ENCODE peak calls at places on chromosomes 13 and 19, in seven cellular contexts. Z is A549, B is Panc1, M is sigmoid colon, A is breast epithelium, S is cardiac muscle cell, C is lower lobe of right lung. I is an unnamed sample.
A peak's percentile ranks its signal among the peaks of the same experiment; 100 is the strongest.

GRCh38 chr13:114130708-114131580 is 1.5 kb downstream of the RASA3 start:
- DNase-seq in Z (peak; percentile 18), B (no peak), M (peak; percentile 81), A (no peak), S (peak; percentile 57), C (peak; percentile 57), I (peak; percentile 79)

GRCh38 chr13:70407486-70407885 is 299.2 kb upstream of the KLHL1 start:
- DNase-seq in Z (no peak), B (no peak), M (no peak), A (no peak), S (no peak), C (no peak), I (no peak)

GRCh38 chr13:75802161-75802560 is 166.0 kb downstream of the LMO7 start:
- DNase-seq in Z (no peak), B (no peak), M (no peak), A (no peak), S (no peak), C (no peak), I (no peak)

GRCh38 chr19:34556500-34556899 is 74.9 kb downstream of the WTIP start:
- DNase-seq in Z (peak; percentile 27), B (no peak), M (no peak), A (no peak), S (peak; percentile 10), C (no peak), I (no peak)

GRCh38 chr13:86464193-86464592 is 665.0 kb upstream of the SLITRK6 start:
- DNase-seq in Z (peak; percentile 4), B (no peak), M (no peak), A (no peak), S (no peak), C (no peak), I (no peak)

GRCh38 chr13:72284791-72285190 is 417.8 kb upstream of the DACH1 start:
- DNase-seq in Z (no peak), B (no peak), M (no peak), A (no peak), S (no peak), C (no peak), I (no peak)

GRCh38 chr13:91346848-91347211 is 657 bp upstream of the MIR17HG start:
- DNase-seq in Z (peak; percentile 18), B (no peak), M (no peak), A (no peak), S (peak; percentile 45), C (no peak), I (no peak)

GRCh38 chr19:12647490-12648071 is 19.0 kb downstream of the MAN2B1 start:
- DNase-seq in Z (no peak), B (no peak), M (peak; percentile 83), A (no peak), S (no peak), C (peak; percentile 79), I (peak; percentile 34)

GRCh38 chr19:47643281-47643680 is 34.3 kb downstream of the BICRA start:
- DNase-seq in Z (no peak), B (no peak), M (no peak), A (no peak), S (no peak), C (no peak), I (no peak)

GRCh38 chr13:83085186-83085900 is 796.9 kb downstream of the SLITRK1 start:
- DNase-seq in Z (no peak), B (no peak), M (no peak), A (no peak), S (no peak), C (no peak), I (no peak)

GRCh38 chr13:34647379-34647778 is 294.7 kb upstream of the NBEA start:
- DNase-seq in Z (peak; percentile 20), B (no peak), M (no peak), A (no peak), S (no peak), C (no peak), I (no peak)

GRCh38 chr13:100234524-100235136 is 145.7 kb downstream of the PCCA start:
- DNase-seq in Z (peak; percentile 72), B (no peak), M (no peak), A (no peak), S (no peak), C (no peak), I (no peak)

GRCh38 chr13:38180100-38180499 is 169.6 kb upstream of the UFM1 start:
- DNase-seq in Z (no peak), B (no peak), M (no peak), A (no peak), S (no peak), C (no peak), I (no peak)

GRCh38 chr19:46733693-46734240 is 12.1 kb upstream of the FKRP start:
- DNase-seq in Z (no peak), B (no peak), M (no peak), A (no peak), S (no peak), C (no peak), I (no peak)

GRCh38 chr13:41034862-41035261 is 15.7 kb upstream of the ELF1 start:
- DNase-seq in Z (no peak), B (no peak), M (no peak), A (no peak), S (no peak), C (no peak), I (no peak)

GRCh38 chr19:51259348-51260245 is 8.7 kb downstream of the SIGLECL1 start:
- DNase-seq in Z (peak; percentile 50), B (peak; percentile 20), M (no peak), A (no peak), S (peak; percentile 27), C (no peak), I (peak; percentile 47)

GRCh38 chr13:34672631-34673030 is 269.4 kb upstream of the NBEA start:
- DNase-seq in Z (no peak), B (no peak), M (no peak), A (no peak), S (no peak), C (no peak), I (no peak)

GRCh38 chr13:73879346-73880020 is 254.7 kb downstream of the KLF12 start:
- DNase-seq in Z (no peak), B (no peak), M (no peak), A (no peak), S (no peak), C (no peak), I (no peak)

GRCh38 chr13:110888390-110888789 is 26.5 kb downstream of the ANKRD10 start:
- DNase-seq in Z (no peak), B (no peak), M (no peak), A (no peak), S (no peak), C (no peak), I (no peak)

GRCh38 chr13:110887242-110887954 is 27.5 kb downstream of the ANKRD10 start:
- DNase-seq in Z (no peak), B (no peak), M (no peak), A (no peak), S (no peak), C (no peak), I (no peak)

GRCh38 chr13:110893571-110893970 is 21.3 kb downstream of the ANKRD10 start:
- DNase-seq in Z (no peak), B (no peak), M (no peak), A (no peak), S (no peak), C (no peak), I (no peak)

GRCh38 chr13:110887955-110888333 is 26.9 kb downstream of the ANKRD10 start:
- DNase-seq in Z (no peak), B (no peak), M (no peak), A (no peak), S (no peak), C (no peak), I (no peak)

GRCh38 chr13:110890279-110891150 is 24.4 kb downstream of the ANKRD10 start:
- DNase-seq in Z (no peak), B (no peak), M (no peak), A (no peak), S (no peak), C (no peak), I (no peak)
- H3K4me1 ChIP-seq in Z (no peaks in the 10 kb centered on the region), B (no peaks in the 10 kb centered on the region), M (peaks cover 22% of the 10 kb centered on the region), A (no peaks in the 10 kb centered on the region), S (no peaks in the 10 kb centered on the region), C (no peaks in the 10 kb centered on the region), I (no peaks in the 10 kb centered on the region)

GRCh38 chr13:44191504-44192171 is 182.0 kb upstream of the SERP2 start:
- DNase-seq in Z (peak; percentile 71), B (no peak), M (no peak), A (peak; percentile 59), S (peak; percentile 38), C (no peak), I (no peak)
- H3K4me3 ChIP-seq in Z (no peak overlapping the region), B (no peak overlapping the region), M (no peak overlapping the region), A (peak overlapping the region; percentile 21), S (no peak overlapping the region), C (no peak overlapping the region), I (no peak overlapping the region)

GRCh38 chr19:40688987-40689338 is 1.5 kb downstream of the NUMBL start:
- DNase-seq in Z (no peak), B (no peak), M (no peak), A (no peak), S (no peak), C (no peak), I (no peak)
- H3K4me1 ChIP-seq in Z (peaks cover 42% of the 10 kb centered on the region), B (peaks cover 9% of the 10 kb centered on the region), M (peaks cover 43% of the 10 kb centered on the region), A (peaks cover 6% of the 10 kb centered on the region), S (peaks cover 6% of the 10 kb centered on the region), C (peaks cover 26% of the 10 kb centered on the region), I (no peaks in the 10 kb centered on the region)

GRCh38 chr19:656751-657559 is 6.1 kb downstream of the RNF126 start:
- DNase-seq in Z (no peak), B (no peak), M (no peak), A (no peak), S (no peak), C (no peak), I (no peak)

GRCh38 chr19:657611-658010 is 5.4 kb downstream of the RNF126 start:
- DNase-seq in Z (no peak), B (no peak), M (no peak), A (no peak), S (no peak), C (no peak), I (no peak)

GRCh38 chr19:658059-658839 is 4.8 kb downstream of the RNF126 start:
- DNase-seq in Z (no peak), B (no peak), M (no peak), A (no peak), S (no peak), C (no peak), I (no peak)

GRCh38 chr19:660793-661426 is 2.1 kb downstream of the RNF126 start:
- DNase-seq in Z (no peak), B (no peak), M (peak; percentile 64), A (no peak), S (no peak), C (no peak), I (peak; percentile 90)

DNA sequence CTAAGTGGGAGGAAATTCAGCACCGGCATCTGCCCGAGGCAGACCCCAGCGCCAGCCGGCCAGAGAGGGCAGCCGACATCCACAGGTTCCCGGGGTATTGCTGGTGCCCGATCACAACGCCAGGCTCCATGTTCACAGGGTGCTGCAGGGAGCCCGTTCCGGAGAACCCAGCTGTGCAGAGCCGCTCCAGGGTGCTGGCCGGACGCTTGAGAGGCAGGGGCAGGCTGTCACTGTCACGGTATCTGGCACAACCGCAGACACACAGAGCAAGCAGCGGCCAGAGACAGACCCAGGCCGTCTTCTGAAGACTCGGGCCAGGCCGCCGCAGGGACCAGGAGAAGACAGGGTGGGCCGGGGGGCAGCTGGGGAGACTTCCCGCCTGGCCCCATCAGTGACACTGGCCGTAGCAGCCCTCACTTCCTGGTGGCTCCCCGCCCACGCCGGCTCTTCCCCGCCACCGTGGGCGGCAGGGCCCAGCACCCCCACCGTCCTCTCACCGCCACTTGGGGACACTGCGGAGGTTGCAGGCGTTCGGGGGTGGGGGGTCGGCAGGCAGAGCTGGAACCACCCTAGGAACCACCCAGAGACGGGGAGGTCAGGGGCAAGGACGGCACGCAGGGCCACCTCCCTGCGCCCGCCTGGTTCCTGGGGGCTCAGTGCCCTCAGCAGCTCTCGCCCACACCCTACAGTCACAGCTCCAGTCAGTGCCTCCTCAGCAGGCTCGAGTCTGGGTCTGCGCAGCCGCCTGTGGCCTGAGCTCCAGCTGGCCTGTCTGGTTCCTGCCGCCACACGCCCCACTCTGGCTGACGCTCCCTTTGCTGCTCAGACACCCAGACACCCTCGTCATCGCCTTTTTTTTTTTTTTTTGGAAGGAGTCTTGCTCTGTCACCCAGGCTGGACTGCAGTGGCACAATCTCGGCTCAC is 3.8 kb downstream of the RNF126 start:
- DNase-seq in Z (no peak), B (no peak), M (peak; percentile 75), A (peak; percentile 76), S (no peak), C (no peak), I (no peak)
- H3K4me3 ChIP-seq in Z (no peak overlapping the region), B (no peak overlapping the region), M (no peak overlapping the region), A (peak overlapping the region; percentile 24), S (no peak overlapping the region), C (peak overlapping the region; percentile 6), I (no peak overlapping the region)

I was measured in Peyer's patch.